ENCODE peak calls at places on chromosome 10, in eight cellular contexts. One of them, this sample, is unnamed.
A peak's percentile ranks its signal among the peaks of the same experiment; 100 is the strongest.

GRCh38 chr10:5234106-5234877 is 37.7 kb downstream of the AKR1C4 start:
- DNase-seq in AG20443: peak; percentile 53
- DNase-seq in central memory CD8-positive, alpha-beta T cell: no peak
- DNase-seq in activated naive CD4-positive, alpha-beta T cell treated with Interleukin-2 at 50 U/mL for 16 hours: no peak
- DNase-seq in colonic mucosa: peak; percentile 41
- DNase-seq in stimulated activated CD4-positive, alpha-beta T cell treated with anti-CD3 and anti-CD28 coated beads, Interleukin-1b, Interleukin-23, amount 100 ng/mL, for 1 hour: no peak
- DNase-seq in lower leg skin: no peak
- DNase-seq in upper lobe of right lung: no peak
- DNase-seq in this sample: no peak

GRCh38 chr10:46062735-46063428 is 16.8 kb upstream of the MSMB start:
- DNase-seq in activated naive CD4-positive, alpha-beta T cell treated with Interleukin-2 at 50 U/mL for 16 hours: no peak
- DNase-seq in upper lobe of right lung: no peak
- DNase-seq in central memory CD8-positive, alpha-beta T cell: no peak
- DNase-seq in stimulated activated CD4-positive, alpha-beta T cell treated with anti-CD3 and anti-CD28 coated beads, Interleukin-1b, Interleukin-23, amount 100 ng/mL, for 1 hour: no peak
- DNase-seq in AG20443: no peak
- DNase-seq in colonic mucosa: no peak
- DNase-seq in lower leg skin: no peak
- DNase-seq in this sample: peak; percentile 53

GRCh38 chr10:77486511-77486910 is 151.1 kb downstream of the KCNMA1 start:
- DNase-seq in lower leg skin: no peak
- DNase-seq in upper lobe of right lung: no peak
- DNase-seq in stimulated activated CD4-positive, alpha-beta T cell treated with anti-CD3 and anti-CD28 coated beads, Interleukin-1b, Interleukin-23, amount 100 ng/mL, for 1 hour: no peak
- DNase-seq in AG20443: no peak
- DNase-seq in colonic mucosa: no peak
- DNase-seq in central memory CD8-positive, alpha-beta T cell: no peak
- DNase-seq in activated naive CD4-positive, alpha-beta T cell treated with Interleukin-2 at 50 U/mL for 16 hours: no peak
- DNase-seq in this sample: no peak

GRCh38 chr10:102674566-102674965 is 30.3 kb downstream of the TRIM8 start:
- DNase-seq in activated naive CD4-positive, alpha-beta T cell treated with Interleukin-2 at 50 U/mL for 16 hours: no peak
- DNase-seq in upper lobe of right lung: no peak
- DNase-seq in AG20443: no peak
- DNase-seq in central memory CD8-positive, alpha-beta T cell: no peak
- DNase-seq in stimulated activated CD4-positive, alpha-beta T cell treated with anti-CD3 and anti-CD28 coated beads, Interleukin-1b, Interleukin-23, amount 100 ng/mL, for 1 hour: no peak
- DNase-seq in lower leg skin: peak; percentile 49
- DNase-seq in colonic mucosa: no peak
- DNase-seq in this sample: no peak

GRCh38 chr10:17961551-17962422 is 10.1 kb downstream of the SLC39A12 start:
- DNase-seq in lower leg skin: no peak
- DNase-seq in colonic mucosa: no peak
- DNase-seq in upper lobe of right lung: no peak
- DNase-seq in central memory CD8-positive, alpha-beta T cell: no peak
- DNase-seq in stimulated activated CD4-positive, alpha-beta T cell treated with anti-CD3 and anti-CD28 coated beads, Interleukin-1b, Interleukin-23, amount 100 ng/mL, for 1 hour: no peak
- DNase-seq in activated naive CD4-positive, alpha-beta T cell treated with Interleukin-2 at 50 U/mL for 16 hours: no peak
- DNase-seq in AG20443: peak; percentile 40
- DNase-seq in this sample: no peak

GRCh38 chr10:105691811-105692210 is 1050.7 kb downstream of the SORCS3 start:
- DNase-seq in AG20443: no peak
- DNase-seq in upper lobe of right lung: no peak
- DNase-seq in activated naive CD4-positive, alpha-beta T cell treated with Interleukin-2 at 50 U/mL for 16 hours: no peak
- DNase-seq in lower leg skin: no peak
- DNase-seq in colonic mucosa: peak; percentile 32
- DNase-seq in stimulated activated CD4-positive, alpha-beta T cell treated with anti-CD3 and anti-CD28 coated beads, Interleukin-1b, Interleukin-23, amount 100 ng/mL, for 1 hour: no peak
- DNase-seq in central memory CD8-positive, alpha-beta T cell: no peak
- DNase-seq in this sample: no peak

GRCh38 chr10:128156999-128157755 is 31.0 kb upstream of the MKI67 start:
- DNase-seq in AG20443: no peak
- DNase-seq in lower leg skin: no peak
- DNase-seq in stimulated activated CD4-positive, alpha-beta T cell treated with anti-CD3 and anti-CD28 coated beads, Interleukin-1b, Interleukin-23, amount 100 ng/mL, for 1 hour: no peak
- DNase-seq in central memory CD8-positive, alpha-beta T cell: no peak
- DNase-seq in upper lobe of right lung: no peak
- DNase-seq in activated naive CD4-positive, alpha-beta T cell treated with Interleukin-2 at 50 U/mL for 16 hours: no peak
- DNase-seq in colonic mucosa: peak; percentile 84
- DNase-seq in this sample: no peak

GRCh38 chr10:77041636-77042258 is 595.9 kb downstream of the KCNMA1 start:
- DNase-seq in central memory CD8-positive, alpha-beta T cell: no peak
- DNase-seq in AG20443: no peak
- DNase-seq in activated naive CD4-positive, alpha-beta T cell treated with Interleukin-2 at 50 U/mL for 16 hours: no peak
- DNase-seq in upper lobe of right lung: no peak
- DNase-seq in lower leg skin: no peak
- DNase-seq in stimulated activated CD4-positive, alpha-beta T cell treated with anti-CD3 and anti-CD28 coated beads, Interleukin-1b, Interleukin-23, amount 100 ng/mL, for 1 hour: no peak
- DNase-seq in colonic mucosa: peak; percentile 20
- DNase-seq in this sample: no peak

GRCh38 chr10:111968624-111969023 is 214.9 kb downstream of the GPAM start:
- DNase-seq in central memory CD8-positive, alpha-beta T cell: no peak
- DNase-seq in colonic mucosa: no peak
- DNase-seq in activated naive CD4-positive, alpha-beta T cell treated with Interleukin-2 at 50 U/mL for 16 hours: no peak
- DNase-seq in upper lobe of right lung: no peak
- DNase-seq in stimulated activated CD4-positive, alpha-beta T cell treated with anti-CD3 and anti-CD28 coated beads, Interleukin-1b, Interleukin-23, amount 100 ng/mL, for 1 hour: no peak
- DNase-seq in lower leg skin: no peak
- DNase-seq in AG20443: peak; percentile 19
- DNase-seq in this sample: no peak

GRCh38 chr10:23694446-23694920 is 255.6 kb downstream of the OTUD1 start:
- DNase-seq in activated naive CD4-positive, alpha-beta T cell treated with Interleukin-2 at 50 U/mL for 16 hours: no peak
- DNase-seq in lower leg skin: no peak
- DNase-seq in upper lobe of right lung: no peak
- DNase-seq in stimulated activated CD4-positive, alpha-beta T cell treated with anti-CD3 and anti-CD28 coated beads, Interleukin-1b, Interleukin-23, amount 100 ng/mL, for 1 hour: no peak
- DNase-seq in colonic mucosa: no peak
- DNase-seq in central memory CD8-positive, alpha-beta T cell: no peak
- DNase-seq in AG20443: no peak
- DNase-seq in this sample: no peak

GRCh38 chr10:70232155-70232858 is 922 bp downstream of the PPA1 start:
- DNase-seq in AG20443: peak; percentile 49
- DNase-seq in lower leg skin: no peak
- DNase-seq in colonic mucosa: peak; percentile 83
- DNase-seq in stimulated activated CD4-positive, alpha-beta T cell treated with anti-CD3 and anti-CD28 coated beads, Interleukin-1b, Interleukin-23, amount 100 ng/mL, for 1 hour: peak; percentile 15
- DNase-seq in activated naive CD4-positive, alpha-beta T cell treated with Interleukin-2 at 50 U/mL for 16 hours: peak; percentile 57
- DNase-seq in central memory CD8-positive, alpha-beta T cell: no peak
- DNase-seq in upper lobe of right lung: peak; percentile 79
- DNase-seq in this sample: peak; percentile 86

GRCh38 chr10:100120550-100120949 is 38.9 kb upstream of the CPN1 start:
- DNase-seq in colonic mucosa: no peak
- DNase-seq in lower leg skin: no peak
- DNase-seq in activated naive CD4-positive, alpha-beta T cell treated with Interleukin-2 at 50 U/mL for 16 hours: no peak
- DNase-seq in upper lobe of right lung: no peak
- DNase-seq in stimulated activated CD4-positive, alpha-beta T cell treated with anti-CD3 and anti-CD28 coated beads, Interleukin-1b, Interleukin-23, amount 100 ng/mL, for 1 hour: no peak
- DNase-seq in central memory CD8-positive, alpha-beta T cell: no peak
- DNase-seq in AG20443: no peak
- DNase-seq in this sample: no peak

GRCh38 chr10:113087082-113088029 is 137.3 kb downstream of the TCF7L2 start:
- DNase-seq in colonic mucosa: peak; percentile 86
- DNase-seq in AG20443: peak; percentile 91
- DNase-seq in activated naive CD4-positive, alpha-beta T cell treated with Interleukin-2 at 50 U/mL for 16 hours: no peak
- DNase-seq in lower leg skin: peak; percentile 90
- DNase-seq in upper lobe of right lung: peak; percentile 77
- DNase-seq in central memory CD8-positive, alpha-beta T cell: no peak
- DNase-seq in stimulated activated CD4-positive, alpha-beta T cell treated with anti-CD3 and anti-CD28 coated beads, Interleukin-1b, Interleukin-23, amount 100 ng/mL, for 1 hour: no peak
- DNase-seq in this sample: no peak

GRCh38 chr10:108112218-108112617 is 947.7 kb upstream of the SORCS1 start:
- DNase-seq in lower leg skin: no peak
- DNase-seq in AG20443: peak; percentile 15
- DNase-seq in upper lobe of right lung: no peak
- DNase-seq in activated naive CD4-positive, alpha-beta T cell treated with Interleukin-2 at 50 U/mL for 16 hours: no peak
- DNase-seq in stimulated activated CD4-positive, alpha-beta T cell treated with anti-CD3 and anti-CD28 coated beads, Interleukin-1b, Interleukin-23, amount 100 ng/mL, for 1 hour: no peak
- DNase-seq in central memory CD8-positive, alpha-beta T cell: no peak
- DNase-seq in colonic mucosa: no peak
- DNase-seq in this sample: no peak

GRCh38 chr10:131812736-131813604 is 87.8 kb upstream of the PPP2R2D start:
- DNase-seq in stimulated activated CD4-positive, alpha-beta T cell treated with anti-CD3 and anti-CD28 coated beads, Interleukin-1b, Interleukin-23, amount 100 ng/mL, for 1 hour: no peak
- DNase-seq in AG20443: no peak
- DNase-seq in central memory CD8-positive, alpha-beta T cell: peak; percentile 7
- DNase-seq in colonic mucosa: peak; percentile 6
- DNase-seq in activated naive CD4-positive, alpha-beta T cell treated with Interleukin-2 at 50 U/mL for 16 hours: no peak
- DNase-seq in lower leg skin: peak; percentile 60
- DNase-seq in upper lobe of right lung: no peak
- DNase-seq in this sample: peak; percentile 45

GRCh38 chr10:54441286-54441685 is 359.7 kb downstream of the PCDH15 start:
- DNase-seq in colonic mucosa: no peak
- DNase-seq in stimulated activated CD4-positive, alpha-beta T cell treated with anti-CD3 and anti-CD28 coated beads, Interleukin-1b, Interleukin-23, amount 100 ng/mL, for 1 hour: no peak
- DNase-seq in activated naive CD4-positive, alpha-beta T cell treated with Interleukin-2 at 50 U/mL for 16 hours: no peak
- DNase-seq in upper lobe of right lung: no peak
- DNase-seq in central memory CD8-positive, alpha-beta T cell: no peak
- DNase-seq in AG20443: no peak
- DNase-seq in lower leg skin: no peak
- DNase-seq in this sample: no peak

GRCh38 chr10:72200883-72201282 is 14.9 kb upstream of the ANAPC16 start:
- DNase-seq in lower leg skin: no peak
- DNase-seq in colonic mucosa: no peak
- DNase-seq in activated naive CD4-positive, alpha-beta T cell treated with Interleukin-2 at 50 U/mL for 16 hours: no peak
- DNase-seq in stimulated activated CD4-positive, alpha-beta T cell treated with anti-CD3 and anti-CD28 coated beads, Interleukin-1b, Interleukin-23, amount 100 ng/mL, for 1 hour: no peak
- DNase-seq in AG20443: no peak
- DNase-seq in central memory CD8-positive, alpha-beta T cell: no peak
- DNase-seq in upper lobe of right lung: no peak
- DNase-seq in this sample: no peak

GRCh38 chr10:58023341-58024073 is 244.2 kb downstream of the IPMK start:
- DNase-seq in colonic mucosa: no peak
- DNase-seq in lower leg skin: no peak
- DNase-seq in stimulated activated CD4-positive, alpha-beta T cell treated with anti-CD3 and anti-CD28 coated beads, Interleukin-1b, Interleukin-23, amount 100 ng/mL, for 1 hour: no peak
- DNase-seq in central memory CD8-positive, alpha-beta T cell: no peak
- DNase-seq in upper lobe of right lung: no peak
- DNase-seq in activated naive CD4-positive, alpha-beta T cell treated with Interleukin-2 at 50 U/mL for 16 hours: no peak
- DNase-seq in AG20443: peak; percentile 70
- DNase-seq in this sample: no peak

GRCh38 chr10:82625497-82626151 is 750.6 kb downstream of the NRG3 start:
- DNase-seq in colonic mucosa: no peak
- DNase-seq in activated naive CD4-positive, alpha-beta T cell treated with Interleukin-2 at 50 U/mL for 16 hours: no peak
- DNase-seq in AG20443: no peak
- DNase-seq in central memory CD8-positive, alpha-beta T cell: no peak
- DNase-seq in lower leg skin: no peak
- DNase-seq in stimulated activated CD4-positive, alpha-beta T cell treated with anti-CD3 and anti-CD28 coated beads, Interleukin-1b, Interleukin-23, amount 100 ng/mL, for 1 hour: no peak
- DNase-seq in upper lobe of right lung: no peak
- DNase-seq in this sample: no peak

GRCh38 chr10:62744136-62744535 is 60.4 kb upstream of the ADO start:
- DNase-seq in colonic mucosa: no peak
- DNase-seq in upper lobe of right lung: peak; percentile 65
- DNase-seq in AG20443: peak; percentile 61
- DNase-seq in central memory CD8-positive, alpha-beta T cell: no peak
- DNase-seq in stimulated activated CD4-positive, alpha-beta T cell treated with anti-CD3 and anti-CD28 coated beads, Interleukin-1b, Interleukin-23, amount 100 ng/mL, for 1 hour: no peak
- DNase-seq in lower leg skin: no peak
- DNase-seq in activated naive CD4-positive, alpha-beta T cell treated with Interleukin-2 at 50 U/mL for 16 hours: no peak
- DNase-seq in this sample: no peak

GRCh38 chr10:125698599-125698998 is 15.6 kb upstream of the TEX36 start:
- DNase-seq in AG20443: no peak
- DNase-seq in lower leg skin: no peak
- DNase-seq in central memory CD8-positive, alpha-beta T cell: no peak
- DNase-seq in upper lobe of right lung: no peak
- DNase-seq in stimulated activated CD4-positive, alpha-beta T cell treated with anti-CD3 and anti-CD28 coated beads, Interleukin-1b, Interleukin-23, amount 100 ng/mL, for 1 hour: no peak
- DNase-seq in colonic mucosa: no peak
- DNase-seq in activated naive CD4-positive, alpha-beta T cell treated with Interleukin-2 at 50 U/mL for 16 hours: no peak
- DNase-seq in this sample: no peak

GRCh38 chr10:104139221-104139620 is 17.2 kb downstream of the SFR1 start:
- DNase-seq in upper lobe of right lung: no peak
- DNase-seq in colonic mucosa: no peak
- DNase-seq in lower leg skin: no peak
- DNase-seq in activated naive CD4-positive, alpha-beta T cell treated with Interleukin-2 at 50 U/mL for 16 hours: no peak
- DNase-seq in AG20443: no peak
- DNase-seq in stimulated activated CD4-positive, alpha-beta T cell treated with anti-CD3 and anti-CD28 coated beads, Interleukin-1b, Interleukin-23, amount 100 ng/mL, for 1 hour: no peak
- DNase-seq in central memory CD8-positive, alpha-beta T cell: no peak
- DNase-seq in this sample: no peak

GRCh38 chr10:50927522-50928189 is 42.2 kb upstream of the A1CF start:
- DNase-seq in lower leg skin: no peak
- DNase-seq in activated naive CD4-positive, alpha-beta T cell treated with Interleukin-2 at 50 U/mL for 16 hours: no peak
- DNase-seq in upper lobe of right lung: no peak
- DNase-seq in colonic mucosa: no peak
- DNase-seq in central memory CD8-positive, alpha-beta T cell: no peak
- DNase-seq in stimulated activated CD4-positive, alpha-beta T cell treated with anti-CD3 and anti-CD28 coated beads, Interleukin-1b, Interleukin-23, amount 100 ng/mL, for 1 hour: no peak
- DNase-seq in AG20443: peak; percentile 22
- DNase-seq in this sample: no peak

GRCh38 chr10:58952747-58953466 is 223.5 kb upstream of the PHYHIPL start:
- DNase-seq in stimulated activated CD4-positive, alpha-beta T cell treated with anti-CD3 and anti-CD28 coated beads, Interleukin-1b, Interleukin-23, amount 100 ng/mL, for 1 hour: no peak
- DNase-seq in central memory CD8-positive, alpha-beta T cell: no peak
- DNase-seq in colonic mucosa: peak; percentile 63
- DNase-seq in activated naive CD4-positive, alpha-beta T cell treated with Interleukin-2 at 50 U/mL for 16 hours: no peak
- DNase-seq in AG20443: peak; percentile 38
- DNase-seq in lower leg skin: no peak
- DNase-seq in upper lobe of right lung: no peak
- DNase-seq in this sample: no peak

GRCh38 chr10:34814228-34815173 is 595 bp downstream of the PARD3 start:
- DNase-seq in upper lobe of right lung: peak; percentile 77
- DNase-seq in central memory CD8-positive, alpha-beta T cell: no peak
- DNase-seq in colonic mucosa: peak; percentile 49
- DNase-seq in AG20443: peak; percentile 66
- DNase-seq in stimulated activated CD4-positive, alpha-beta T cell treated with anti-CD3 and anti-CD28 coated beads, Interleukin-1b, Interleukin-23, amount 100 ng/mL, for 1 hour: no peak
- DNase-seq in lower leg skin: peak; percentile 86
- DNase-seq in activated naive CD4-positive, alpha-beta T cell treated with Interleukin-2 at 50 U/mL for 16 hours: no peak
- DNase-seq in this sample: no peak

GRCh38 chr10:26739087-26739631 is 41.7 kb downstream of the PDSS1 start:
- DNase-seq in AG20443: no peak
- DNase-seq in activated naive CD4-positive, alpha-beta T cell treated with Interleukin-2 at 50 U/mL for 16 hours: peak; percentile 38
- DNase-seq in stimulated activated CD4-positive, alpha-beta T cell treated with anti-CD3 and anti-CD28 coated beads, Interleukin-1b, Interleukin-23, amount 100 ng/mL, for 1 hour: no peak
- DNase-seq in upper lobe of right lung: no peak
- DNase-seq in central memory CD8-positive, alpha-beta T cell: no peak
- DNase-seq in colonic mucosa: no peak
- DNase-seq in lower leg skin: no peak
- DNase-seq in this sample: no peak

GRCh38 chr10:113399051-113399450 is 153.8 kb upstream of the HABP2 start:
- DNase-seq in lower leg skin: no peak
- DNase-seq in activated naive CD4-positive, alpha-beta T cell treated with Interleukin-2 at 50 U/mL for 16 hours: no peak
- DNase-seq in stimulated activated CD4-positive, alpha-beta T cell treated with anti-CD3 and anti-CD28 coated beads, Interleukin-1b, Interleukin-23, amount 100 ng/mL, for 1 hour: no peak
- DNase-seq in AG20443: peak; percentile 58
- DNase-seq in upper lobe of right lung: no peak
- DNase-seq in central memory CD8-positive, alpha-beta T cell: no peak
- DNase-seq in colonic mucosa: no peak
- DNase-seq in this sample: no peak

GRCh38 chr10:59812541-59813122 is 59.4 kb upstream of the MRLN start:
- DNase-seq in activated naive CD4-positive, alpha-beta T cell treated with Interleukin-2 at 50 U/mL for 16 hours: no peak
- DNase-seq in stimulated activated CD4-positive, alpha-beta T cell treated with anti-CD3 and anti-CD28 coated beads, Interleukin-1b, Interleukin-23, amount 100 ng/mL, for 1 hour: no peak
- DNase-seq in central memory CD8-positive, alpha-beta T cell: no peak
- DNase-seq in colonic mucosa: no peak
- DNase-seq in upper lobe of right lung: no peak
- DNase-seq in lower leg skin: no peak
- DNase-seq in AG20443: no peak
- DNase-seq in this sample: no peak

GRCh38 chr10:31340343-31340742 is 21.3 kb downstream of the ZEB1 start:
- DNase-seq in AG20443: no peak
- DNase-seq in colonic mucosa: no peak
- DNase-seq in central memory CD8-positive, alpha-beta T cell: no peak
- DNase-seq in lower leg skin: no peak
- DNase-seq in activated naive CD4-positive, alpha-beta T cell treated with Interleukin-2 at 50 U/mL for 16 hours: no peak
- DNase-seq in stimulated activated CD4-positive, alpha-beta T cell treated with anti-CD3 and anti-CD28 coated beads, Interleukin-1b, Interleukin-23, amount 100 ng/mL, for 1 hour: no peak
- DNase-seq in upper lobe of right lung: no peak
- DNase-seq in this sample: no peak

GRCh38 chr10:93277360-93277759 is 203.7 kb downstream of the CYP26A1 start:
- DNase-seq in central memory CD8-positive, alpha-beta T cell: no peak
- DNase-seq in stimulated activated CD4-positive, alpha-beta T cell treated with anti-CD3 and anti-CD28 coated beads, Interleukin-1b, Interleukin-23, amount 100 ng/mL, for 1 hour: no peak
- DNase-seq in activated naive CD4-positive, alpha-beta T cell treated with Interleukin-2 at 50 U/mL for 16 hours: no peak
- DNase-seq in upper lobe of right lung: no peak
- DNase-seq in AG20443: peak; percentile 37
- DNase-seq in colonic mucosa: no peak
- DNase-seq in lower leg skin: no peak
- DNase-seq in this sample: no peak

GRCh38 chr10:49387029-49387428 is 8.9 kb downstream of the DRGX start:
- DNase-seq in central memory CD8-positive, alpha-beta T cell: no peak
- DNase-seq in stimulated activated CD4-positive, alpha-beta T cell treated with anti-CD3 and anti-CD28 coated beads, Interleukin-1b, Interleukin-23, amount 100 ng/mL, for 1 hour: no peak
- DNase-seq in AG20443: peak; percentile 83
- DNase-seq in colonic mucosa: no peak
- DNase-seq in activated naive CD4-positive, alpha-beta T cell treated with Interleukin-2 at 50 U/mL for 16 hours: no peak
- DNase-seq in lower leg skin: peak; percentile 59
- DNase-seq in upper lobe of right lung: no peak
- DNase-seq in this sample: no peak